ENCODE peak calls at places on chromosome 10, in seven cellular contexts. P is ascending aorta, A is astrocyte of the spinal cord, Z is heart left ventricle, I is fibroblast of villous mesenchyme, U is BJ, N is heart right ventricle. S is an unnamed sample.

GRCh38 chr10:43233601-43234430 is 33.0 kb downstream of the RASGEF1A start:
- DNase-seq in Z (peak; percentile 7), U (no peak), N (no peak), A (no peak), P (peak; percentile 34), I (no peak), S (no peak)

GRCh38 chr10:120559800-120560199 is 102.8 kb downstream of the PLPP4 start:
- DNase-seq in Z (no peak), P (no peak), A (no peak), I (no peak), U (no peak), N (no peak), S (no peak)

GRCh38 chr10:32795598-32796183 is 162.3 kb downstream of the ITGB1 start:
- DNase-seq in I (peak; percentile 40), U (no peak), A (peak; percentile 46), P (no peak), N (no peak), Z (no peak), S (peak; percentile 34)

GRCh38 chr10:37710831-37711616 is 146.4 kb downstream of the ZNF248 start:
- DNase-seq in A (no peak), N (no peak), I (no peak), U (no peak), Z (no peak), P (no peak), S (no peak)

GRCh38 chr10:119807960-119808697 is 64.5 kb downstream of the MCMBP start:
- DNase-seq in U (peak; percentile 78), N (no peak), P (no peak), Z (no peak), A (peak; percentile 86), I (peak; percentile 66), S (peak; percentile 77)

GRCh38 chr10:73889014-73889413 is 14.7 kb upstream of the CAMK2G start:
- DNase-seq in P (peak; percentile 91), Z (peak; percentile 71), A (peak; percentile 79), U (no peak), N (peak; percentile 42), I (peak; percentile 41), S (peak; percentile 81)

GRCh38 chr10:88019753-88020152 is 156.3 kb downstream of the PTEN start:
- DNase-seq in U (no peak), P (no peak), N (no peak), Z (no peak), I (no peak), A (no peak), S (no peak)

GRCh38 chr10:29063806-29064644 is 224.8 kb upstream of the LYZL1 start:
- DNase-seq in I (peak; percentile 20), A (no peak), N (no peak), P (no peak), U (no peak), Z (no peak), S (peak; percentile 5)

GRCh38 chr10:126842356-126842755 is 62.9 kb upstream of the DOCK1 start:
- DNase-seq in P (no peak), U (no peak), I (no peak), N (no peak), A (no peak), Z (no peak), S (no peak)

GRCh38 chr10:47325303-47326291 is 3.3 kb downstream of the GDF2 start:
- DNase-seq in A (no peak), P (peak; percentile 45), N (no peak), I (no peak), Z (no peak), U (no peak), S (no peak)

GRCh38 chr10:114762811-114763210 is 58.8 kb upstream of the FHIP2A start:
- DNase-seq in A (no peak), Z (no peak), P (no peak), U (no peak), N (no peak), I (no peak), S (no peak)

GRCh38 chr10:71015674-71016073 is 127.3 kb upstream of the PCBD1 start:
- DNase-seq in N (no peak), Z (no peak), A (no peak), P (no peak), I (no peak), U (no peak), S (no peak)

GRCh38 chr10:101772895-101773761 is 2.8 kb downstream of the FGF8 start:
- DNase-seq in A (no peak), N (no peak), U (no peak), P (no peak), Z (no peak), I (no peak), S (no peak)

GRCh38 chr10:101775273-101776131 is at the start of gene FGF8:
- DNase-seq in Z (no peak), N (no peak), A (no peak), P (no peak), I (no peak), U (no peak), S (no peak)

GRCh38 chr10:101772017-101772894 is 3.7 kb downstream of the FGF8 start:
- DNase-seq in U (no peak), N (no peak), A (no peak), P (no peak), Z (no peak), I (no peak), S (no peak)

GRCh38 chr10:101773923-101774588 is 1.9 kb downstream of the FGF8 start:
- DNase-seq in N (no peak), Z (no peak), P (no peak), A (no peak), U (no peak), I (no peak), S (no peak)

GRCh38 chr10:101774589-101775272 is 1.2 kb downstream of the FGF8 start:
- DNase-seq in P (no peak), A (no peak), Z (no peak), I (no peak), U (no peak), N (no peak), S (no peak)
- TF ChIP-seq CTCF in P (no peak), A (no peak), Z (no peak), I (no peak), U (no peak), N (no peak), S (no peak)

GRCh38 chr10:100570518-100570865 is 34.7 kb downstream of the HIF1AN start:
- DNase-seq in P (peak; percentile 34), N (no peak), I (no peak), Z (no peak), U (no peak), A (no peak), S (no peak)

GRCh38 chr10:100568937-100569336 is 33.2 kb downstream of the HIF1AN start:
- DNase-seq in A (no peak), U (no peak), I (no peak), Z (no peak), P (peak; percentile 27), N (no peak), S (no peak)

GRCh38 chr10:100571069-100571817 is 35.5 kb downstream of the HIF1AN start:
- DNase-seq in I (no peak), Z (no peak), P (peak; percentile 21), A (no peak), U (no peak), N (no peak), S (no peak)

GRCh38 chr10:100567826-100568225 is 32.1 kb downstream of the HIF1AN start:
- DNase-seq in P (peak; percentile 34), I (no peak), A (no peak), N (no peak), U (no peak), Z (no peak), S (no peak)

GRCh38 chr10:100569687-100570517 is 34.2 kb downstream of the HIF1AN start:
- DNase-seq in U (no peak), I (no peak), A (no peak), P (peak; percentile 41), Z (no peak), N (no peak), S (no peak)
- TF ChIP-seq CTCF in U (no peak), I (no peak), A (peak; percentile 9), P (no peak), Z (no peak), N (no peak), S (no peak)

DNA sequence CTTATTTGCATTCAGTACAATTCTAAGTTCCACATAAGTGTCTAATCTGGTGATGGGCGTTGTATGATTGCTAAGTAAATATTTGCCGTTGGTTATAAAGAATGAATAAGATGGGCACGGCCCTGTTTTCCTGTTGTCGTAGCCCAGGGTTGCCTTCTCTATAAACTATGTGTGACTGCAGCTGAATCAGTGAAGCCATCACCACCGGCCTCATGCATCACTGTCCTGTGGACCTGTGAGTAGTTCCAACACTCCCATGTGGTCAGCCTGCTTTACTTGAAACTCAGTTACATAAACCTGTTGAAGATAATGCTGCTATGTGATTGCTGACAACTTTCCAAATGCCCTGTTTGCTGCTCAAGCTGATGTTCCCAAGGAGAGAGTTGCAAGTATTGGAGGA is 21.6 kb upstream of the KLF6 start:
- DNase-seq in U (no peak), P (no peak), A (peak; percentile 77), I (peak; percentile 73), Z (no peak), N (no peak), S (peak; percentile 96)
- TF ChIP-seq CTCF in U (no peak), P (no peak), A (no peak), I (no peak), Z (no peak), N (no peak), S (no peak)

GRCh38 chr10:100728928-100729876 is 16.2 kb upstream of the PAX2 start:
- DNase-seq in N (no peak), Z (no peak), U (no peak), I (peak; percentile 18), P (no peak), A (no peak), S (peak; percentile 19)
- TF ChIP-seq CTCF in N (peak; percentile 32), Z (no peak), U (peak; percentile 50), I (peak; percentile 17), P (peak; percentile 35), A (peak; percentile 39), S (no peak)

DNA sequence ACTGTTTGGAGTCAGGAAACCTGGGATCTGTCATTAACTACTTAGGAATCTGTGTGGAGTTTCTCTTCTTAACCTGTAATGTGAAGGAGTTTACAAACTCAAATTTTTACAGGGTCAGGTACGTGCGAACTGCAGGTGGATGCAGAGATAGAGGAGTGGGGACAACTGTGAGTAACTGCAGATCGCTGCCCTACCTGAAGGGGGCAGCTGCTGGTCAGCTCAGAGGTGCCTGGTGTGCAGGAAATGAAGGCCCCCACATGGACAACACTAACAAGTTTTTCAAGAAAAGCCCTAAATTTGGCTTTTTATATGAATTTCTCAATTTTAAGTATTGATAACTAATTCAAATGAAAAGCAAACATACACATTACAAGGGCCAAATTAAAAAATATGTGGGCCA is 380.0 kb downstream of the REEP3 start:
- DNase-seq in U (no peak), Z (no peak), N (no peak), I (no peak), P (no peak), A (no peak), S (no peak)
- TF ChIP-seq CTCF in U (peak; percentile 36), Z (no peak), N (no peak), I (peak; percentile 21), P (no peak), A (peak; percentile 25), S (peak; percentile 20)

S was measured in fibroblast of mammary gland.